ENCODE peak calls at places on chromosomes 16 and 17, in seven cellular contexts. B is right atrium auricular region, J is OCI-LY7, V is mesendoderm, E is stomach, U is transverse colon, Y is IMR-90. K is an unnamed sample.

GRCh38 chr17:9383828-9384227 is 191.8 kb downstream of the STX8 start:
- DNase-seq in B (no peak), U (no peak), Y (no peak), V (no peak), E (no peak), J (no peak), K (no peak)

GRCh38 chr16:82995286-82995926 is 368.6 kb downstream of the CDH13 start:
- DNase-seq in B (no peak), U (no peak), Y (no peak), J (no peak), E (no peak), V (no peak), K (no peak)

GRCh38 chr17:1413281-1413791 is 13.3 kb upstream of the YWHAE start:
- DNase-seq in J (no peak), B (peak; percentile 88), V (no peak), E (peak; percentile 89), U (peak; percentile 26), Y (peak; percentile 86), K (peak; percentile 92)

GRCh38 chr17:83100853-83101391 is 21.5 kb downstream of the METRNL start:
- DNase-seq in U (peak; percentile 49), E (no peak), V (no peak), Y (no peak), J (peak; percentile 89), B (no peak), K (no peak)

GRCh38 chr16:68724797-68725196 is 12.3 kb upstream of the CDH1 start:
- DNase-seq in U (peak; percentile 74), V (no peak), J (no peak), B (no peak), E (no peak), Y (no peak), K (no peak)

GRCh38 chr17:30549864-30550511 is 72.8 kb downstream of the GOSR1 start:
- DNase-seq in Y (no peak), E (peak; percentile 4), J (no peak), V (no peak), U (no peak), B (peak; percentile 13), K (no peak)

GRCh38 chr17:18261146-18261515 is 669 bp downstream of the MIEF2 start:
- DNase-seq in E (peak; percentile 77), J (peak; percentile 19), U (peak; percentile 66), B (peak; percentile 81), Y (peak; percentile 44), V (peak; percentile 67), K (peak; percentile 80)

GRCh38 chr17:57972151-57972550 is 15.9 kb downstream of the VEZF1 start:
- DNase-seq in Y (no peak), J (no peak), U (no peak), E (no peak), V (no peak), B (no peak), K (no peak)

GRCh38 chr16:12097523-12098428 is 121.2 kb downstream of the SNX29 start:
- DNase-seq in V (peak; percentile 50), Y (peak; percentile 84), U (peak; percentile 13), B (peak; percentile 65), J (no peak), E (no peak), K (no peak)

GRCh38 chr17:550776-551175 is 163.9 kb downstream of the VPS53 start:
- DNase-seq in V (no peak), J (no peak), Y (peak; percentile 24), B (no peak), E (no peak), U (no peak), K (no peak)

GRCh38 chr17:8226536-8227237 is 16.3 kb upstream of the AURKB start:
- DNase-seq in J (no peak), U (peak; percentile 81), Y (peak; percentile 91), E (peak; percentile 32), B (peak; percentile 85), V (peak; percentile 96), K (peak; percentile 71)

GRCh38 chr16:30351586-30352419 is 3.3 kb downstream of the CD2BP2 start:
- DNase-seq in B (peak; percentile 92), Y (peak; percentile 90), U (peak; percentile 61), J (peak; percentile 36), E (peak; percentile 92), V (no peak), K (peak; percentile 96)

GRCh38 chr16:30533146-30533522 is 1.5 kb downstream of the ZNF747 start:
- DNase-seq in B (no peak), E (peak; percentile 64), U (no peak), V (no peak), J (no peak), Y (no peak), K (peak; percentile 30)

DNA sequence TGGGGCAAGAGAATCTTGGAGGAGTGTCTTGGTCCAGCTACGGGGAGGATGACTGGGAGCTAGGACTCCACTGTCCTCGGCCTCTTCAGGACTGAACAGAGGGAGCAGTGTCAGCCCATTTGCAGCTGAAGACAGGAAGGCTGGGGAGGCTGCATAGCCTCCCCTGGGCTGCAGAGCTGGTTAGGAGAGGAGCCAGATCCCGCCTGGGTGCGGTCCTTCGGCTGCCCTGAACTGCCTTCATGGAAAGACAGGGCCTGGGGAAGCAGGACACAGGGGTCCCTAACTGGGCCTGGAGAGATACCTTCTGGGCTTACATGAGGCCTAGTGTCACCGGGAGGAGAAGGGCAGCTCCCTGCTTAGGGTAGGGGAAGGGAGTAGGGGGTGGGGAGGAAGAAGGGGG is 26.6 kb downstream of the UNC13D start:
- DNase-seq in B (no peak), Y (no peak), V (no peak), U (no peak), E (no peak), J (no peak), K (no peak)
- H3K36me3 ChIP-seq in B (peaks cover 98% of the 10 kb centered on the region), Y (peaks cover 79% of the 10 kb centered on the region), V (peaks cover 25% of the 10 kb centered on the region), U (peaks cover 39% of the 10 kb centered on the region), E (peaks cover 100% of the 10 kb centered on the region), J (peaks cover 96% of the 10 kb centered on the region), K (peaks cover 9% of the 10 kb centered on the region)

GRCh38 chr16:23519282-23519681 is 9.0 kb upstream of the GGA2 start:
- DNase-seq in B (no peak), E (no peak), V (no peak), U (no peak), Y (no peak), J (peak; percentile 89), K (no peak)
- H3K27ac ChIP-seq in B (no peak overlapping the region), E (no peak overlapping the region), V (no peak overlapping the region), U (no peak overlapping the region), Y (no peak overlapping the region), J (peak overlapping the region; percentile 100), K (no peak overlapping the region)

GRCh38 chr16:87757841-87758426 is 7.9 kb downstream of the KLHDC4 start:
- DNase-seq in V (no peak), E (no peak), J (no peak), Y (peak; percentile 89), B (no peak), U (no peak), K (no peak)
- H3K36me3 ChIP-seq in V (peaks cover 8% of the 10 kb centered on the region), E (peaks cover 100% of the 10 kb centered on the region), J (peaks cover 97% of the 10 kb centered on the region), Y (peaks cover 45% of the 10 kb centered on the region), B (peaks cover 54% of the 10 kb centered on the region), U (peaks cover 25% of the 10 kb centered on the region), K (peaks cover 6% of the 10 kb centered on the region)

GRCh38 chr17:3657588-3657869 is 10.8 kb downstream of the TAX1BP3 start:
- DNase-seq in E (no peak), Y (no peak), U (no peak), J (no peak), V (no peak), B (no peak), K (no peak)

GRCh38 chr17:3659541-3660111 is 8.8 kb downstream of the TAX1BP3 start:
- DNase-seq in V (no peak), J (no peak), Y (peak; percentile 83), E (peak; percentile 76), B (peak; percentile 86), U (peak; percentile 43), K (peak; percentile 51)

GRCh38 chr17:3658784-3659449 is 9.5 kb downstream of the TAX1BP3 start:
- DNase-seq in Y (no peak), U (no peak), E (no peak), B (no peak), V (no peak), J (no peak), K (no peak)

GRCh38 chr17:3657874-3658783 is 10.2 kb downstream of the TAX1BP3 start:
- DNase-seq in E (no peak), J (no peak), V (no peak), Y (no peak), U (no peak), B (no peak), K (no peak)

GRCh38 chr17:3660311-3660891 is 8.0 kb downstream of the TAX1BP3 start:
- DNase-seq in Y (no peak), J (no peak), B (no peak), E (peak; percentile 69), V (no peak), U (no peak), K (no peak)
- H3K27ac ChIP-seq in Y (peak overlapping the region; percentile 2), J (no peak overlapping the region), B (peak overlapping the region; percentile 57), E (peak overlapping the region; percentile 68), V (no peak overlapping the region), U (peak overlapping the region; percentile 77), K (peak overlapping the region; percentile 55)

K was measured in pancreas.